ENCODE peak calls at places on chromosome 19, in four cellular contexts. S is tibial artery, V is astrocyte of the spinal cord, G is activated B cell treated with CpG ODN at 0.5 μM for 24 hours. B is an unnamed sample.
A peak's percentile ranks its signal among the peaks of the same experiment; 100 is the strongest.

GRCh38 chr19:56504581-56504980 is 3.1 kb upstream of the ZNF471 start:
- DNase-seq in S (no peak), G (no peak), V (peak; percentile 17), B (no peak)

GRCh38 chr19:6712692-6713670 is 7.5 kb downstream of the C3 start:
- DNase-seq in G (no peak), V (no peak), S (no peak), B (peak; percentile 36)

GRCh38 chr19:21321996-21322395 is 7.2 kb downstream of the ZNF708 start:
- DNase-seq in S (no peak), G (no peak), V (peak; percentile 8), B (no peak)

GRCh38 chr19:44948763-44949374 is 3.0 kb downstream of the APOC2 start:
- DNase-seq in G (no peak), S (no peak), V (no peak), B (no peak)

GRCh38 chr19:15249912-15250634 is 17.8 kb upstream of the EPHX3 start:
- DNase-seq in V (peak; percentile 92), G (no peak), S (peak; percentile 95), B (no peak)

GRCh38 chr19:53511933-53512374 is 26.0 kb upstream of the ZNF331 start:
- DNase-seq in G (peak; percentile 28), S (peak; percentile 69), V (peak; percentile 15), B (peak; percentile 53)

GRCh38 chr19:48859711-48860572 is 8.5 kb downstream of the PLEKHA4 start:
- DNase-seq in G (no peak), V (no peak), S (no peak), B (peak; percentile 76)

GRCh38 chr19:43699506-43700367 is 16.1 kb upstream of the IRGC start:
- DNase-seq in V (peak; percentile 43), S (no peak), G (peak; percentile 18), B (no peak)

GRCh38 chr19:51719251-51719901 is 4.4 kb downstream of the HAS1 start:
- DNase-seq in S (no peak), V (no peak), G (no peak), B (peak; percentile 32)

GRCh38 chr19:38425810-38426466 is at the start of gene RASGRP4:
- DNase-seq in V (no peak), G (peak; percentile 66), S (no peak), B (peak; percentile 64)

GRCh38 chr19:28705008-28705407 is 507.9 kb downstream of the UQCRFS1 start:
- DNase-seq in V (peak; percentile 77), S (no peak), G (no peak), B (no peak)

GRCh38 chr19:15108145-15108844 is 1.1 kb downstream of the SYDE1 start:
- DNase-seq in G (no peak), V (peak; percentile 6), S (no peak), B (no peak)

GRCh38 chr19:41076286-41076685 is 12.0 kb upstream of the CYP2A13 start:
- DNase-seq in G (no peak), S (no peak), V (no peak), B (no peak)

GRCh38 chr19:51572908-51573307 is 1.8 kb downstream of the ZNF175 start:
- DNase-seq in S (no peak), G (no peak), V (peak; percentile 37), B (no peak)

GRCh38 chr19:50331187-50332013 is 2.2 kb upstream of the KCNC3 start:
- DNase-seq in S (no peak), G (no peak), V (no peak), B (no peak)

GRCh38 chr19:2338055-2338615 is 9.7 kb downstream of the SPPL2B start:
- DNase-seq in S (no peak), G (no peak), V (no peak), B (no peak)

GRCh38 chr19:39771751-39772150 is 6.9 kb upstream of the LEUTX start:
- DNase-seq in S (no peak), V (no peak), G (no peak), B (no peak)

GRCh38 chr19:15323496-15324235 is 8.7 kb downstream of the BRD4 start:
- DNase-seq in S (peak; percentile 86), G (no peak), V (peak; percentile 23), B (peak; percentile 58)

GRCh38 chr19:19230505-19230904 is 18.7 kb downstream of the NCAN start:
- DNase-seq in S (no peak), G (no peak), V (no peak), B (no peak)

GRCh38 chr19:56094449-56094848 is 26.6 kb downstream of the ZNF787 start:
- DNase-seq in G (no peak), V (no peak), S (no peak), B (no peak)

GRCh38 chr19:16364231-16364865 is 39.7 kb downstream of the KLF2 start:
- DNase-seq in G (no peak), V (no peak), S (no peak), B (no peak)

GRCh38 chr19:50658438-50659317 is 9.4 kb downstream of the C19orf81 start:
- DNase-seq in V (peak; percentile 3), S (no peak), G (peak; percentile 57), B (no peak)

GRCh38 chr19:45200614-45201013 is 22.0 kb downstream of the BLOC1S3 start:
- DNase-seq in S (no peak), G (no peak), V (peak; percentile 31), B (no peak)

GRCh38 chr19:10092648-10093294 is 6.7 kb downstream of the SHFL start:
- DNase-seq in S (no peak), G (no peak), V (no peak), B (no peak)

GRCh38 chr19:10095622-10095947 is 6.9 kb downstream of the ANGPTL6 start:
- DNase-seq in V (no peak), S (no peak), G (no peak), B (no peak)

GRCh38 chr19:10093295-10094186 is 7.4 kb downstream of the SHFL start:
- DNase-seq in S (no peak), G (no peak), V (no peak), B (no peak)

GRCh38 chr19:10096615-10096963 is 5.9 kb downstream of the ANGPTL6 start:
- DNase-seq in S (peak; percentile 74), G (no peak), V (no peak), B (no peak)

DNA sequence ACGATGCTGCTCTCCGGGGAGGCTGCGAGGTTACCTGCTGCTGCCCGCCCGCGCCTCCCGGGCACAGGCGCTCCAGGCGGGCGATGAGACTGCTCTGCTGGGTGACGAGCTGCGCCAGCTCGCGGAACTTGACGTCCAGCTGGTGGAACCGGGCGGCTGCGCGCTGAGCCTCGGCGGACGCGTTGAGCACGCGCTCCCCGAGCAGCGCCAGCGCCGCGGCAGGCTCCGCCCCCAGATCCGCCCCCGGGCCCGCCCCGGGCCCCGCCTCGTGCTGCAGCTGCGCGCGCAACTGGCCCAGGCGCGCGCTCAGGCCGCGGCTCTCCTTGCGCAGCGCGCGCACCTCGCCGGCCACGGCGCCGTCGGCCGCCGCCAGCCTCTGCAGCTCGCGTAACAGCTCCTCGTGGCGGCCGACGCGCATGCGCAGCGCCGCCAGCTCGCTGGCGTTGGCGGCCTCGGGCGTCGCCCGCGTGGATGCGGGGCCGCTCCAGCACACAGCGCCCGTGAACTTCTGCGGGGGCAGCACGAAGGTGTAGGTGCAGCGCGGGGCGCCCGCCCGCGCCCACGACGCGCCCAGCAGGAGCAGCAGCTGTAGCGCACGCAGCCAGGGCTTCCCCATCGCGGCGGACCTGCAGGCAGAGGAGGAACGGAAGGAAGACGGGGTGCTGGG is 6.4 kb downstream of the ANGPTL6 start:
- DNase-seq in G (peak; percentile 97), S (peak; percentile 92), V (peak; percentile 85), B (peak; percentile 87)
- TF ChIP-seq CTCF in G (no peak), S (no peak), V (no peak), B (no peak)

DNA sequence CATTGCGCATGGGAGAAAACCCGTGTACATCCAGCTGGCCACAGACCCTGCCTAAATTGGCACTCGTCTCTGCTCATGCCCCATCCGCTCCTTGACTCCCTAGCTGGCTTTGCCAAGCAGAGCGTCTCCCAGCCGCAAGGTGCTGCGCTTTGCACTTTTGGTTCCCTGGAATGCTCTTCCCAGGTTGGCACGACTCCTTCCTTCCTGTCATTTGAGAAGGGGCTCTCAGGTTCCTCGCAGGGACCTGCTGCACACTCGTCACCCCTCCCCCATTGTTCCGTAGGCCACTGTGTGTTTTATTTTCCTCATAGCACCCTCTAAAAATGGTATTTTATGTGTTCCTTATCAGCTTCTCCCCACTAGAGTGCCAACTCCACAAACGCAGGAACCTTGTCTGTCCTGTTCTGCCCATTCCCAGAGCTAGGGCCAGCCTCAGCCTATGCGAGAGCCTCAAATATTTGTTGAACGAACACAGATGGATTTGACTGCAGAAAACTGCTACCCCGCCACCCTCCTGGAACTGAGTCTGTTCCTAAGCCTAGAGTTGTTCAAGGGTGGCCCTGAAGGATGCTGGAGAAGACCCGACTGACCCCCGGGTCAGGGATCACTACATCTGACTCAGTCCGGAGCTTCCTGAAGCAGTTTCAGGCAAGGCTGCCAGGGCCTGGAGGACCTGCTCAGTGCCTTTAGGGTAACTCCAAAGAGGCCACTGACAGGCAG is 8.4 kb upstream of the CEBPA start:
- DNase-seq in S (no peak), G (no peak), V (no peak), B (no peak)
- TF ChIP-seq CTCF in S (no peak), G (no peak), V (no peak), B (no peak)

DNA sequence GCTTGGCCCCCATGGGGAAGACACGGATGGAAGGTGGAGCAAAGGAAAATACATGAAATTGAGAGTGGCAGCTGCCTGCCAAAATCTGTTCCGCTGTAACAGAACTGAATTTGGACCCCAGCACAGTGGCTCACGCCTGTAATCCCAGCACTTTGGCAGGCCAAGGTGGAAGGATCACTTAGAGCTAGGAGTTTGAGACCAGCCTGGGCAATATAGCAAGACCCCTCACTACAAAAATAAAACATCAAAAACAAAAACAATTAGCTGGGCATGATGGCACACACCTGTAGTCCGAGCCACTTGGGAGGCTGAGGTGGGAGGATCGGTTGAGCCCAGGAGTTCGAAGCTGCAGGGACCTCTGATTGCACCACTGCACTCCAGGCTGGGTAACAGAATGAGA is 9.4 kb downstream of the PALM3 start:
- DNase-seq in V (no peak), G (no peak), S (no peak), B (no peak)
- TF ChIP-seq CTCF in V (no peak), G (no peak), S (no peak), B (no peak)

DNA sequence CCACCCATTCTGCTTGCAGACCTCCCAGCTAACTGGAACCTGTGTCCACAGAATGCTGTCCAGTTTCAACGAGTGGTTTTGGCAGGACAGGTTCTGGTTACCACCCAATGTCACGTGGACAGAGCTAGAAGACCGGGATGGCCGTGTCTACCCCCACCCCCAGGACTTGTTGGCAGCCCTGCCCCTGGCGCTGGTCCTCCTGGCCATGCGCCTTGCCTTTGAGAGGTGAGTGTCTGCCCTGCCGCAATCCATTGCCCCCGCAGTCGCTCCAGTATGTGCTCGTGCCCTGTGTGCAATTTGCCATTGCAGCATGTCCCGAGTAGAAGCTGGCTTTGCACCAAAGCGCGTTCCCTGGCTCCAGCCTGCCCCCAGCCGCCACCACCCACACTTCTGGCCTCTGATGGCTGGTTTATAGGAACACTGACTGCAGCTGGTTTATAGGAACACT is 41.9 kb downstream of the CERS4 start:
- DNase-seq in G (no peak), V (no peak), S (peak; percentile 88), B (no peak)
- TF ChIP-seq CTCF in G (no peak), V (no peak), S (no peak), B (no peak)

B was measured in CD14-positive monocyte.